ENCODE peak calls at places on chromosome 16, in four cellular contexts. D, R, A and T are unnamed samples. For H3K4me1, the result is how much of the 10 kb centered on the place peaks cover.

GRCh38 chr16:23803591-23804123 is 32.1 kb upstream of the PRKCB start:
- DNase-seq in D (peak), R (peak), A (peak), T (peak)

GRCh38 chr16:72092832-72093447 is 480 bp downstream of the TXNL4B start:
- DNase-seq in D (no peak), R (peak), A (peak), T (peak)

GRCh38 chr16:35207059-35207999 is 1747.9 kb downstream of the TP53TG3F start:
- DNase-seq in D (no peak), R (no peak), A (no peak), T (no peak)

GRCh38 chr16:5041604-5042133 is 7.9 kb upstream of the NAGPA start:
- DNase-seq in D (peak), R (peak), A (peak), T (no peak)

GRCh38 chr16:55499951-55500350 is 8.9 kb upstream of the LPCAT2 start:
- DNase-seq in D (peak), R (peak), A (peak), T (peak)

GRCh38 chr16:781346-782010 is 6.7 kb downstream of the RPUSD1 start:
- DNase-seq in D (no peak), R (no peak), A (no peak), T (no peak)

GRCh38 chr16:49441366-49441780 is 67.8 kb downstream of the C16orf78 start:
- DNase-seq in D (no peak), R (no peak), A (no peak), T (no peak)

GRCh38 chr16:26394409-26394808 is 672.3 kb upstream of the C16orf82 start:
- DNase-seq in D (no peak), R (no peak), A (no peak), T (no peak)

GRCh38 chr16:82633964-82634600 is 7.3 kb downstream of the CDH13 start:
- DNase-seq in D (no peak), R (peak), A (peak), T (peak)

GRCh38 chr16:49282690-49283375 is 1.2 kb upstream of the CBLN1 start:
- DNase-seq in D (no peak), R (no peak), A (no peak), T (no peak)

GRCh38 chr16:8751481-8752311 is 45.7 kb downstream of the TMEM186 start:
- DNase-seq in D (peak), R (peak), A (peak), T (peak)

GRCh38 chr16:71542377-71542776 is 16.2 kb downstream of the CHST4 start:
- DNase-seq in D (peak), R (peak), A (peak), T (no peak)

GRCh38 chr16:143047-143446 is 4.6 kb upstream of the NPRL3 start:
- DNase-seq in D (no peak), R (no peak), A (no peak), T (no peak)

GRCh38 chr16:81437860-81438259 is 6.7 kb upstream of the CMIP start:
- DNase-seq in D (no peak), R (no peak), A (no peak), T (no peak)

GRCh38 chr16:64240586-64240985 is 881.3 kb downstream of the CDH11 start:
- DNase-seq in D (no peak), R (no peak), A (no peak), T (no peak)

GRCh38 chr16:425740-426114 is 278 bp downstream of the RAB11FIP3 start:
- DNase-seq in D (no peak), R (no peak), A (no peak), T (no peak)

GRCh38 chr16:660459-661183 is 7.3 kb upstream of the RHOT2 start:
- DNase-seq in D (peak), R (peak), A (peak), T (peak)

GRCh38 chr16:53872248-53873221 is 168.6 kb downstream of the FTO start:
- DNase-seq in D (no peak), R (peak), A (peak), T (peak)

GRCh38 chr16:2026461-2027023 is at the start of gene NHERF2:
- DNase-seq in D (no peak), R (no peak), A (no peak), T (no peak)

GRCh38 chr16:4244254-4244812 is 2.5 kb upstream of the SRL start:
- DNase-seq in D (no peak), R (peak), A (no peak), T (no peak)

GRCh38 chr16:8905795-8906591 is 23.8 kb downstream of the LITAFD start:
- DNase-seq in D (no peak), R (no peak), A (no peak), T (no peak)

GRCh38 chr16:88886915-88887521 is 20.6 kb upstream of the PABPN1L start:
- DNase-seq in D (no peak), R (peak), A (no peak), T (peak)

GRCh38 chr16:81266680-81267095 is 28.2 kb downstream of the BCO1 start:
- DNase-seq in D (no peak), R (no peak), A (peak), T (peak)

GRCh38 chr16:65546353-65546791 is 424.5 kb upstream of the CDH11 start:
- DNase-seq in D (no peak), R (peak), A (no peak), T (peak)

GRCh38 chr16:3285131-3285530 is 1.8 kb downstream of the ZNF263 start:
- DNase-seq in D (no peak), R (no peak), A (no peak), T (no peak)

GRCh38 chr16:73176577-73177013 is 128.7 kb upstream of the ZFHX3 start:
- DNase-seq in D (peak), R (peak), A (peak), T (peak)

GRCh38 chr16:2148714-2149629 is 547 bp downstream of the RAB26 start:
- DNase-seq in D (no peak), R (no peak), A (peak), T (peak)

GRCh38 chr16:81717662-81718189 is 61.4 kb upstream of the PLCG2 start:
- DNase-seq in D (no peak), R (no peak), A (no peak), T (no peak)

GRCh38 chr16:69741951-69742904 is 12.5 kb downstream of the NOB1 start:
- DNase-seq in D (no peak), R (peak), A (peak), T (peak)

GRCh38 chr16:819336-819735 is 18.8 kb upstream of the GNG13 start:
- DNase-seq in D (no peak), R (no peak), A (no peak), T (no peak)

GRCh38 chr16:24116989-24117388 is 139.1 kb upstream of the CACNG3 start:
- DNase-seq in D (no peak), R (no peak), A (no peak), T (no peak)

GRCh38 chr16:86946396-86946795 is 368.0 kb downstream of the FOXL1 start:
- DNase-seq in D (no peak), R (peak), A (no peak), T (no peak)
- H3K4me1 ChIP-seq in D (under half), R (under half), A (under half), T (under half)

GRCh38 chr16:80123189-80123588 is 417.6 kb upstream of the DYNLRB2 start:
- DNase-seq in D (no peak), R (no peak), A (no peak), T (peak)

GRCh38 chr16:80117731-80118130 is 423.1 kb upstream of the DYNLRB2 start:
- DNase-seq in D (no peak), R (no peak), A (peak), T (no peak)

GRCh38 chr16:80120899-80121521 is 419.8 kb upstream of the DYNLRB2 start:
- DNase-seq in D (no peak), R (no peak), A (peak), T (no peak)

GRCh38 chr16:80122155-80122554 is 418.6 kb upstream of the DYNLRB2 start:
- DNase-seq in D (no peak), R (no peak), A (no peak), T (peak)

GRCh38 chr16:80121522-80121909 is 419.3 kb upstream of the DYNLRB2 start:
- DNase-seq in D (no peak), R (no peak), A (no peak), T (no peak)
- H3K9ac ChIP-seq in D (no peak), R (no peak), A (no peak), T (no peak)

DNA sequence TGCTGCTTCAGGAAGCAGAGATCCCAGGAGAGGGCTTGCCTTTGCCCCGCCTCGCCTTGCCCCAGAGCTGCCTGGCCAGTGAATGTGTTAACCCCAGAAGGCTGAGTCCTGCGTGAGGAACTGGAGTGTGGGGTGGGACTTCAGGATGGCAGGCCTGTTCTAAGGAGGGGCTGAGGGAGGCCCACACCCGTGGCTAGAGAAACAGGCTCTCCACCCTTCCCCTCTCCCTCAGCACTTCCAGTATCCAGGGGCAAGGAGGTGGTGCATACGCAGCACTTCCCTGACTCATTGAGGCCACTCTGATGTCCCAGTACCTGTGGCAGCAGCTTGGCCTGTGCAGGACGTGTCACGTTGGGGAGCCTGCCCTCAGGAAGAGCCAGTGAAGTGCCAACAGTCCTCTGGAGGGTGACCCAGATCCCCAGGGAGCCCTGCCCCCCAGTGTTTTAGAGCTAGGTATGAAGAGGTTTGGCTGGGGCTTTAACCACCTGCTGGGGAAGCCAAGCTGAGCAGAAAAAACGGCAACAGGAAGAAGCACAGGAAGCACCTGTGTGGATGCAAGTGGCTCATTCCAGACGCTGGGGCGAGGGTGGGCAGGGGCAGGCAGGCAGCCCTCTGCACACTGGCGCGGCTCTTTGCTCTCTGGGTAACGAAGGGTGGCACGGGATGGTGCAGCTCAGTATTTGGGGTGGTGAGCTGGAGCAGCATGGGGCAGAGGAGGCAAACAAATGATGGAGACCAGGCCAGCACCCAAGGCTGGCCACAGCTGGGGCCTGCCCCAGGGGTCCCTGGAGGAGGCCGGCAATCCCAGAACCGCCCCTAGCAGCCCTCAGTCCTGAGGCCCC is 14.7 kb upstream of the CTCF start:
- DNase-seq in D (no peak), R (no peak), A (no peak), T (no peak)
- H3K4me1 ChIP-seq in D (under half), R (under half), A (under half), T (under half)

GRCh38 chr16:17414916-17415315 is 55.8 kb downstream of the XYLT1 start:
- DNase-seq in D (no peak), R (no peak), A (no peak), T (no peak)
- H3K9ac ChIP-seq in D (no peak), R (no peak), A (no peak), T (no peak)

GRCh38 chr16:85642762-85643281 is 29.7 kb downstream of the GSE1 start:
- DNase-seq in D (no peak), R (no peak), A (no peak), T (no peak)
- H3K4me1 ChIP-seq in D (under half), R (under half), A (under half), T (under half)

DNA sequence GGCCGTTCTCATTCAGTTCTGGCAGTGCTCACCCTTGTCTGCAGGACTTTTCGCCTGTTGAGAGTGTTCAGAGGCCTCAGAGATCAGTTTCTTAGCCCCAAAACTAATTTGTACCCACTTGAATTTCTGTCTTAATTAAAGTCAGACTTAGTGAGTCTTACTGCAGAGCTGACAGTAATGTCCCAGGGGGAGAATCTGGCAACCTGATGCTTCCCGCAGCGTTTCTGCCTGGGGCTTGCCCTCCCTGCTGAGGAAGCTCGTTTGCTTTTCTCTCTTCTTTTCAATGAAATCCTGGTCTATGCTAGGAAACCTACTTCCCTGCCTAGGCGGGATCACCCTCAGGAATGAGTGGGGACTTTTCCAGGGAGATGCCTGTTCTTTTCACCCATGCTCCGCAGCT is 25.3 kb downstream of the DBNDD1 start:
- DNase-seq in D (no peak), R (no peak), A (no peak), T (no peak)
- H3K9ac ChIP-seq in D (peak), R (no peak), A (no peak), T (no peak)

DNA sequence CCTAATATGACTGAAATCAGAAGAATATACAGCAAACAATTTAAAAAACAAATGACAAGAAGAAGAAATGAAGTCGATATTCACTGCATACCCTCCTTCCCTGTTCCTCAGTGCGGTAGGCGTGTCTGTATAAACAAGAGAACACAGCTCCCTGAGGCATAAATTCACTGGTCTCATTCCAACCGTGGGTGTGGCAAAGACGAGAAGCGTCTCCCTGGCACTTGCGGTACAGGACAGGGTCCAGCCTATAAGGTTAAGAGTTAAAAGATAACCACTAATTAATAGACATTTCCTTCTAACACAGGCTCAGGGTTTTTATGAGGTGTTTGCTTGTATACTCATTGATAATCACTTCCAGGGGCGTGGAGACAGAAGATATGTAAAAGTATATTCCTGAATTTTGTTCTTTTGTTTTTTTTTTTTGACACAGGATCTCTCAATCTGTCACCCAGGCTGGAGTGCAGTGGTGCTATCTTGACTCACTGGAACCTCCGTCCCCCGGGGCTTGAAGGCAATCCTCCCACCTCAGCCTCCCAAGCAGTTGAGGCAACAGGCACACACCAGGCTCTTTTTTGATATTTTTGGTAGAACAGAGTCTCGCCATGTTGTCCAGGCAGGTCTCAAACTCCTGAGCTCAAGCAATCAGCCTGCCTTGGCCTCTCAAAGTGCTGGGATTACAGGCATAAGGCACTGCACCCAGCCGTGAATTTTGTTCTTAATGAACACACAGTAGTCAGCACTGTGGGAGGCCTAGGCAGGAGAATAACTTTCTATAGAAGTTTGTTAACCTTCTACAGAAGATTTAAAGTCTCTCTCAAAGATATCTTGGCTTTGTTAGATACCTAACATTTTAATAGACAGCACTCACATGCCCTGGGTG is 59.1 kb upstream of the CLEC18B start:
- DNase-seq in D (peak), R (no peak), A (peak), T (peak)
- H3K4me1 ChIP-seq in D (under half), R (under half), A (under half), T (under half)

GRCh38 chr16:30051518-30051917 is 14.0 kb upstream of the ALDOA start:
- DNase-seq in D (no peak), R (peak), A (peak), T (no peak)
- H3K9ac ChIP-seq in D (peak), R (peak), A (no peak), T (no peak)

DNA sequence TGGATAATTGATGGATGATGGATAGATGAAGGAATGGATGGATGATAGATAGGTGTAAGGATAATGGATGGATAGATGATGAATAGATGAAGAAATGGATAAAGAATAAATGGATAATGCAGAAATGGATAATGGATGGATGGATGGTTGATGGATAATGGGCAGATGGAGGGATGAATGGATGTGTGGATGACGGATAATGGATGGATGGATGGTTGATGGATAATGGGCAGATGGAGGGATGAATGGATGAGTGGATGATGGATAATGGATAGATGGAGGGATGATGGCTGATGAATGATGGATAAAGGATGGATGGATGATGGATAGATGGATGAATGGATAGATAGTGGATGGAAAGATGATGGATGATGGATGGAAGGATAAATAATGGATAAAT is 239.2 kb downstream of the KATNIP start:
- DNase-seq in D (no peak), R (no peak), A (no peak), T (no peak)
- H3K4me1 ChIP-seq in D (under half), R (under half), A (under half), T (under half)